ENCODE peak calls at places on chromosomes 1 and 21, in eight cellular contexts. D is T-helper 2 cell; L is GM23338; P is NCI-H510A; O is AG20443; S is germinal center; W is testis; I is activated CD8-positive, alpha-beta memory T cell treated with anti-CD3 and anti-CD28 coated beads, Interleukin-2, amount 10 ng/mL, durations not matched to agents 7 days and 5 days. F is an unnamed sample.

GRCh38 chr1:202589190-202589680 is 121.0 kb downstream of the SYT2 start:
- DNase-seq in S (peak), D (no peak), L (peak), P (no peak), W (peak), O (peak), I (no peak), F (no peak)

GRCh38 chr1:47478090-47478489 is 40.2 kb downstream of the FOXD2 start:
- DNase-seq in S (no peak), D (no peak), W (no peak), L (no peak), O (peak), P (no peak), I (no peak), F (no peak)

GRCh38 chr1:209038735-209039134 is 544.8 kb upstream of the CAMK1G start:
- DNase-seq in D (no peak), P (no peak), O (no peak), S (no peak), W (no peak), I (no peak), L (no peak), F (no peak)

GRCh38 chr1:5949074-5949760 is 43.0 kb downstream of the NPHP4 start:
- DNase-seq in I (peak), L (peak), D (no peak), O (peak), P (peak), S (no peak), W (no peak), F (no peak)

GRCh38 chr1:23422313-23422877 is 2.2 kb downstream of the TCEA3 start:
- DNase-seq in D (peak), S (no peak), L (no peak), I (peak), W (peak), O (peak), P (peak), F (no peak)

GRCh38 chr1:83746234-83746633 is 252.7 kb downstream of the TTLL7 start:
- DNase-seq in I (no peak), O (no peak), S (peak), W (no peak), L (no peak), D (no peak), P (no peak), F (no peak)

GRCh38 chr1:60922304-60922703 is 160.1 kb upstream of the NFIA start:
- DNase-seq in P (no peak), W (peak), L (no peak), D (no peak), S (no peak), I (no peak), O (no peak), F (no peak)

GRCh38 chr1:226378071-226378470 is 29.8 kb downstream of the PARP1 start:
- DNase-seq in P (no peak), W (no peak), S (no peak), O (no peak), L (no peak), I (no peak), D (no peak), F (no peak)

GRCh38 chr1:109788695-109789521 is 25.2 kb upstream of the EPS8L3 start:
- DNase-seq in O (peak), L (peak), I (peak), D (peak), P (no peak), W (no peak), S (no peak), F (no peak)

GRCh38 chr1:26826261-26827201 is at the start of gene ZDHHC18:
- DNase-seq in O (peak), S (peak), L (peak), I (peak), W (peak), P (no peak), D (peak), F (peak)

GRCh38 chr21:21406918-21407317 is 408.7 kb downstream of the NCAM2 start:
- DNase-seq in O (no peak), S (no peak), L (no peak), I (no peak), D (no peak), W (no peak), P (no peak), F (no peak)

GRCh38 chr1:205108464-205108863 is 13.3 kb downstream of the RBBP5 start:
- DNase-seq in W (no peak), D (no peak), I (no peak), S (no peak), P (no peak), O (no peak), L (no peak), F (no peak)

GRCh38 chr1:180698580-180698979 is 66.8 kb downstream of the XPR1 start:
- DNase-seq in D (no peak), L (no peak), S (no peak), O (no peak), I (no peak), P (no peak), W (no peak), F (no peak)

GRCh38 chr1:151790940-151791651 is 796 bp upstream of the TDRKH start:
- DNase-seq in S (peak), D (peak), O (no peak), L (peak), P (peak), W (peak), I (no peak), F (no peak)

GRCh38 chr1:31381394-31382287 is 8.8 kb upstream of the FABP3 start:
- DNase-seq in L (no peak), S (no peak), P (no peak), W (no peak), O (no peak), I (no peak), D (no peak), F (no peak)

GRCh38 chr1:184210048-184210447 is 158.5 kb downstream of the TSEN15 start:
- DNase-seq in I (no peak), P (no peak), D (no peak), O (peak), S (no peak), W (no peak), L (no peak), F (no peak)

GRCh38 chr1:87953732-87954344 is 625.2 kb downstream of the LMO4 start:
- DNase-seq in O (peak), W (peak), I (peak), P (peak), D (peak), S (peak), L (peak), F (peak)

GRCh38 chr1:207818971-207819451 is 67.2 kb downstream of the CD46 start:
- DNase-seq in S (no peak), O (peak), D (no peak), W (no peak), L (no peak), P (no peak), I (no peak), F (no peak)